ENCODE peak calls at places on chromosomes 7 and 10, in eight cellular contexts. One of them, this sample, is unnamed.
A peak's percentile ranks its signal among the peaks of the same experiment; 100 is the strongest.

GRCh38 chr7:120735791-120736190 is 122.2 kb downstream of the TSPAN12 start:
- DNase-seq in HFF-Myc: no peak
- DNase-seq in fibroblast of villous mesenchyme: peak; percentile 48
- DNase-seq in Peyer's patch: no peak
- DNase-seq in fibroblast of the aortic adventitia: peak; percentile 36
- DNase-seq in IMR-90: peak; percentile 72
- DNase-seq in AG04450: no peak
- DNase-seq in neural progenitor cell: no peak
- DNase-seq in this sample: no peak

GRCh38 chr7:133545613-133546012 is 292.7 kb downstream of the EXOC4 start:
- DNase-seq in HFF-Myc: no peak
- DNase-seq in fibroblast of villous mesenchyme: peak; percentile 26
- DNase-seq in Peyer's patch: no peak
- DNase-seq in fibroblast of the aortic adventitia: peak; percentile 69
- DNase-seq in IMR-90: peak; percentile 58
- DNase-seq in AG04450: peak; percentile 10
- DNase-seq in neural progenitor cell: no peak
- DNase-seq in this sample: no peak

GRCh38 chr7:137846588-137847417 is at the start of gene DGKI:
- DNase-seq in HFF-Myc: no peak
- DNase-seq in fibroblast of villous mesenchyme: no peak
- DNase-seq in Peyer's patch: no peak
- DNase-seq in fibroblast of the aortic adventitia: no peak
- DNase-seq in IMR-90: no peak
- DNase-seq in AG04450: no peak
- DNase-seq in neural progenitor cell: peak; percentile 82
- DNase-seq in this sample: no peak

GRCh38 chr10:93548376-93549071 is 17.9 kb upstream of the FFAR4 start:
- DNase-seq in HFF-Myc: no peak
- DNase-seq in fibroblast of villous mesenchyme: peak; percentile 11
- DNase-seq in Peyer's patch: no peak
- DNase-seq in fibroblast of the aortic adventitia: peak; percentile 23
- DNase-seq in IMR-90: peak; percentile 75
- DNase-seq in AG04450: no peak
- DNase-seq in neural progenitor cell: no peak
- DNase-seq in this sample: no peak

GRCh38 chr7:128030999-128031681 is at the start of gene LRRC4:
- DNase-seq in HFF-Myc: no peak
- DNase-seq in fibroblast of villous mesenchyme: peak; percentile 52
- DNase-seq in Peyer's patch: peak; percentile 18
- DNase-seq in fibroblast of the aortic adventitia: peak; percentile 32
- DNase-seq in IMR-90: peak; percentile 43
- DNase-seq in AG04450: no peak
- DNase-seq in neural progenitor cell: peak; percentile 85
- DNase-seq in this sample: no peak

GRCh38 chr7:20777377-20778062 is 9.2 kb downstream of the SP8 start:
- DNase-seq in HFF-Myc: no peak
- DNase-seq in fibroblast of villous mesenchyme: no peak
- DNase-seq in Peyer's patch: no peak
- DNase-seq in fibroblast of the aortic adventitia: no peak
- DNase-seq in IMR-90: no peak
- DNase-seq in AG04450: no peak
- DNase-seq in neural progenitor cell: no peak
- DNase-seq in this sample: no peak

GRCh38 chr10:29259498-29259897 is 29.4 kb upstream of the LYZL1 start:
- DNase-seq in HFF-Myc: no peak
- DNase-seq in fibroblast of villous mesenchyme: no peak
- DNase-seq in Peyer's patch: no peak
- DNase-seq in fibroblast of the aortic adventitia: no peak
- DNase-seq in IMR-90: no peak
- DNase-seq in AG04450: no peak
- DNase-seq in neural progenitor cell: no peak
- DNase-seq in this sample: no peak

GRCh38 chr10:84447701-84448400 is 119.5 kb downstream of the CCSER2 start:
- DNase-seq in HFF-Myc: no peak
- DNase-seq in fibroblast of villous mesenchyme: no peak
- DNase-seq in Peyer's patch: no peak
- DNase-seq in fibroblast of the aortic adventitia: no peak
- DNase-seq in IMR-90: no peak
- DNase-seq in AG04450: no peak
- DNase-seq in neural progenitor cell: peak; percentile 11
- DNase-seq in this sample: no peak

GRCh38 chr10:103849880-103850571 is 5.3 kb downstream of the SH3PXD2A start:
- DNase-seq in HFF-Myc: no peak
- DNase-seq in fibroblast of villous mesenchyme: peak; percentile 72
- DNase-seq in Peyer's patch: no peak
- DNase-seq in fibroblast of the aortic adventitia: peak; percentile 86
- DNase-seq in IMR-90: peak; percentile 93
- DNase-seq in AG04450: no peak
- DNase-seq in neural progenitor cell: no peak
- DNase-seq in this sample: no peak

GRCh38 chr10:24201503-24202180 is 7.3 kb upstream of the KIAA1217 start:
- DNase-seq in HFF-Myc: no peak
- DNase-seq in fibroblast of villous mesenchyme: no peak
- DNase-seq in Peyer's patch: no peak
- DNase-seq in fibroblast of the aortic adventitia: no peak
- DNase-seq in IMR-90: no peak
- DNase-seq in AG04450: no peak
- DNase-seq in neural progenitor cell: peak; percentile 47
- DNase-seq in this sample: no peak

GRCh38 chr10:49614242-49615198 is 683 bp downstream of the CHAT start:
- DNase-seq in HFF-Myc: no peak
- DNase-seq in fibroblast of villous mesenchyme: no peak
- DNase-seq in Peyer's patch: no peak
- DNase-seq in fibroblast of the aortic adventitia: no peak
- DNase-seq in IMR-90: no peak
- DNase-seq in AG04450: no peak
- DNase-seq in neural progenitor cell: peak; percentile 27
- DNase-seq in this sample: no peak

GRCh38 chr7:95479992-95480624 is 5.6 kb upstream of the ASB4 start:
- DNase-seq in HFF-Myc: no peak
- DNase-seq in fibroblast of villous mesenchyme: no peak
- DNase-seq in Peyer's patch: no peak
- DNase-seq in fibroblast of the aortic adventitia: no peak
- DNase-seq in IMR-90: no peak
- DNase-seq in AG04450: no peak
- DNase-seq in neural progenitor cell: no peak
- DNase-seq in this sample: no peak

GRCh38 chr7:87359366-87359765 is 13.9 kb downstream of the CROT start:
- DNase-seq in HFF-Myc: no peak
- DNase-seq in fibroblast of villous mesenchyme: no peak
- DNase-seq in Peyer's patch: no peak
- DNase-seq in fibroblast of the aortic adventitia: peak; percentile 62
- DNase-seq in IMR-90: peak; percentile 59
- DNase-seq in AG04450: no peak
- DNase-seq in neural progenitor cell: no peak
- DNase-seq in this sample: no peak

GRCh38 chr10:49649294-49649693 is 30.2 kb upstream of the C10orf53 start:
- DNase-seq in HFF-Myc: no peak
- DNase-seq in fibroblast of villous mesenchyme: no peak
- DNase-seq in Peyer's patch: no peak
- DNase-seq in fibroblast of the aortic adventitia: no peak
- DNase-seq in IMR-90: no peak
- DNase-seq in AG04450: no peak
- DNase-seq in neural progenitor cell: peak; percentile 28
- DNase-seq in this sample: no peak

GRCh38 chr10:132918617-132919373 is 23.6 kb downstream of the CFAP46 start:
- DNase-seq in HFF-Myc: no peak
- DNase-seq in fibroblast of villous mesenchyme: no peak
- DNase-seq in Peyer's patch: no peak
- DNase-seq in fibroblast of the aortic adventitia: no peak
- DNase-seq in IMR-90: no peak
- DNase-seq in AG04450: no peak
- DNase-seq in neural progenitor cell: no peak
- DNase-seq in this sample: no peak

GRCh38 chr7:1234049-1234691 is 1.5 kb downstream of the UNCX start:
- DNase-seq in HFF-Myc: no peak
- DNase-seq in fibroblast of villous mesenchyme: no peak
- DNase-seq in Peyer's patch: no peak
- DNase-seq in fibroblast of the aortic adventitia: no peak
- DNase-seq in IMR-90: no peak
- DNase-seq in AG04450: no peak
- DNase-seq in neural progenitor cell: peak; percentile 29
- DNase-seq in this sample: no peak

GRCh38 chr7:114298011-114298410 is 116.6 kb upstream of the FOXP2 start:
- DNase-seq in HFF-Myc: no peak
- DNase-seq in fibroblast of villous mesenchyme: no peak
- DNase-seq in Peyer's patch: no peak
- DNase-seq in fibroblast of the aortic adventitia: no peak
- DNase-seq in IMR-90: no peak
- DNase-seq in AG04450: no peak
- DNase-seq in neural progenitor cell: no peak
- DNase-seq in this sample: no peak

GRCh38 chr7:70420263-70420662 is 711.7 kb upstream of the GALNT17 start:
- DNase-seq in HFF-Myc: no peak
- DNase-seq in fibroblast of villous mesenchyme: no peak
- DNase-seq in Peyer's patch: no peak
- DNase-seq in fibroblast of the aortic adventitia: no peak
- DNase-seq in IMR-90: no peak
- DNase-seq in AG04450: no peak
- DNase-seq in neural progenitor cell: peak; percentile 31
- DNase-seq in this sample: no peak

GRCh38 chr10:66827353-66827752 is 98.5 kb upstream of the LRRTM3 start:
- DNase-seq in HFF-Myc: peak; percentile 19
- DNase-seq in fibroblast of villous mesenchyme: peak; percentile 18
- DNase-seq in Peyer's patch: no peak
- DNase-seq in fibroblast of the aortic adventitia: peak; percentile 65
- DNase-seq in IMR-90: peak; percentile 74
- DNase-seq in AG04450: no peak
- DNase-seq in neural progenitor cell: no peak
- DNase-seq in this sample: peak; percentile 13

GRCh38 chr7:83271212-83272099 is 108.8 kb upstream of the PCLO start:
- DNase-seq in HFF-Myc: no peak
- DNase-seq in fibroblast of villous mesenchyme: peak; percentile 33
- DNase-seq in Peyer's patch: no peak
- DNase-seq in fibroblast of the aortic adventitia: peak; percentile 42
- DNase-seq in IMR-90: peak; percentile 19
- DNase-seq in AG04450: peak; percentile 1
- DNase-seq in neural progenitor cell: peak; percentile 53
- DNase-seq in this sample: no peak

DNA sequence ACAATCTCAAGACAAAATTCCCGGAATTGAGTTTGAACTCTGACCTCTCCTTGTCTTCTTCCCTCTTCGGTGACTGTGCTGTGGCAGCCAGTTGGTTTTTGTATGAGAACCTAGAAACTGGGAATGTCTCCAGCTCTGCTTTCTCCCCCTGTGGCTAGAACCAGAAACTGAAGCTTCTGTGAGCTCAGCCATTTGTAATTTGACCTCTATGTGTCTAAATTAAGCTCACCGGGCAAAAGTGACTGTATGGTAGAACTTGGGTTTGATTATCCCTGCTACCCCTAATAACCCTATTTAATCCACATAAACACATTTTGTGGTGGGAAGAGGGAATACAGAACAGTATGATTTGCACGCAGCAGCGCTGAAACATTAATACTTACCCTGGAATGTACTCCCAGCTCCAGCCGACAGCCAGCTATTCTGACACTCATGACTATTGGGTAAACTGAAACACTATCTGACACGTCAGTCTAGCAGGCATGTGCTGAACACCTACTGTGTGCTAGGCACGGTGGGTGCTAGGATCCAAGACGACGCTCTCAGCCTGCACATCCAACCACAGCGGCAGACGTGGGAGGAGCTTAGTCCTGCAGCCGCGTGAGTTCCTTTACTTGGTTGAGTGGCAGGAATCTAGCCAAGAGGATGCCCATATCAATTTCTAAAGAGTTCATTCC is 324.8 kb downstream of the SFMBT2 start:
- DNase-seq in HFF-Myc: no peak
- DNase-seq in fibroblast of villous mesenchyme: peak; percentile 65
- DNase-seq in Peyer's patch: no peak
- DNase-seq in fibroblast of the aortic adventitia: peak; percentile 17
- DNase-seq in IMR-90: peak; percentile 72
- DNase-seq in AG04450: no peak
- DNase-seq in neural progenitor cell: peak; percentile 51
- DNase-seq in this sample: no peak
- TF ChIP-seq CTCF in HFF-Myc: no peak
- TF ChIP-seq CTCF in fibroblast of villous mesenchyme: peak; percentile 15
- TF ChIP-seq CTCF in Peyer's patch: no peak
- TF ChIP-seq CTCF in fibroblast of the aortic adventitia: no peak
- TF ChIP-seq CTCF in IMR-90: peak; percentile 3
- TF ChIP-seq CTCF in AG04450: peak; percentile 32
- TF ChIP-seq CTCF in neural progenitor cell: peak; percentile 25
- TF ChIP-seq CTCF in this sample: no peak

GRCh38 chr10:71694567-71694968 is 25.0 kb downstream of the C10orf105 start:
- DNase-seq in HFF-Myc: no peak
- DNase-seq in fibroblast of villous mesenchyme: no peak
- DNase-seq in Peyer's patch: peak; percentile 83
- DNase-seq in fibroblast of the aortic adventitia: no peak
- DNase-seq in IMR-90: no peak
- DNase-seq in AG04450: no peak
- DNase-seq in neural progenitor cell: no peak
- DNase-seq in this sample: no peak
- H3K4me3 ChIP-seq in HFF-Myc: no peak overlapping the region
- H3K4me3 ChIP-seq in fibroblast of villous mesenchyme: no peak overlapping the region
- H3K4me3 ChIP-seq in Peyer's patch: no peak overlapping the region
- H3K4me3 ChIP-seq in fibroblast of the aortic adventitia: no peak overlapping the region
- H3K4me3 ChIP-seq in IMR-90: no peak overlapping the region
- H3K4me3 ChIP-seq in AG04450: no peak overlapping the region
- H3K4me3 ChIP-seq in neural progenitor cell: no peak overlapping the region
- H3K4me3 ChIP-seq in this sample: no peak overlapping the region

GRCh38 chr10:91758303-91759146 is 39.7 kb upstream of the TNKS2 start:
- DNase-seq in HFF-Myc: peak; percentile 29
- DNase-seq in fibroblast of villous mesenchyme: peak; percentile 70
- DNase-seq in Peyer's patch: no peak
- DNase-seq in fibroblast of the aortic adventitia: peak; percentile 81
- DNase-seq in IMR-90: peak; percentile 75
- DNase-seq in AG04450: peak; percentile 13
- DNase-seq in neural progenitor cell: peak; percentile 54
- DNase-seq in this sample: peak; percentile 18
- TF ChIP-seq CTCF in HFF-Myc: peak; percentile 31
- TF ChIP-seq CTCF in fibroblast of villous mesenchyme: peak; percentile 52
- TF ChIP-seq CTCF in Peyer's patch: peak; percentile 63
- TF ChIP-seq CTCF in fibroblast of the aortic adventitia: peak; percentile 52
- TF ChIP-seq CTCF in IMR-90: peak; percentile 64
- TF ChIP-seq CTCF in AG04450: peak; percentile 54
- TF ChIP-seq CTCF in neural progenitor cell: peak; percentile 76
- TF ChIP-seq CTCF in this sample: peak; percentile 47

GRCh38 chr7:38385682-38386081 is 112.2 kb upstream of the TARP start:
- DNase-seq in HFF-Myc: no peak
- DNase-seq in fibroblast of villous mesenchyme: no peak
- DNase-seq in Peyer's patch: no peak
- DNase-seq in fibroblast of the aortic adventitia: no peak
- DNase-seq in IMR-90: no peak
- DNase-seq in AG04450: no peak
- DNase-seq in neural progenitor cell: no peak
- DNase-seq in this sample: no peak

GRCh38 chr7:38382627-38383026 is 109.2 kb upstream of the TARP start:
- DNase-seq in HFF-Myc: no peak
- DNase-seq in fibroblast of villous mesenchyme: no peak
- DNase-seq in Peyer's patch: no peak
- DNase-seq in fibroblast of the aortic adventitia: peak; percentile 16
- DNase-seq in IMR-90: peak; percentile 10
- DNase-seq in AG04450: no peak
- DNase-seq in neural progenitor cell: no peak
- DNase-seq in this sample: peak; percentile 32

DNA sequence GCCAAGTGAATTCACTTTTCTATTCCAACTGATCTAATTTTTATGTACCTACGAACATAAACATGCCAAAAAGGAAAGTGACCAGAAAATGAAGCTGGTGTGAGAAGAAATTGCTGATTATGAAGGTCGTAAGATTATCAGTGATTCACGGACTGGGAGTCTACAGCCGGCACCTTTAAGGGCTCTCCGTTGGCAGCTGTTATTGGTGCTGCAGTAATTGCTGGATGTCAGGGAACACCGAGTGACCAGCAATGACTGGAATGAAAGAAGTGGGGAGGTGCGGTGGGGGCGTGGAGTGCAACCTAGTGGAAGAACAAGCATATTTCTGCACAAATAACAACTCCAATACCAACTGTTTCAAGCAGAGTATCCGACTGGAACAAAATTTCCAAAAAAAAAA is 109.8 kb upstream of the TARP start:
- DNase-seq in HFF-Myc: no peak
- DNase-seq in fibroblast of villous mesenchyme: no peak
- DNase-seq in Peyer's patch: no peak
- DNase-seq in fibroblast of the aortic adventitia: no peak
- DNase-seq in IMR-90: no peak
- DNase-seq in AG04450: no peak
- DNase-seq in neural progenitor cell: no peak
- DNase-seq in this sample: no peak
- H3K4me3 ChIP-seq in HFF-Myc: no peak overlapping the region
- H3K4me3 ChIP-seq in fibroblast of villous mesenchyme: no peak overlapping the region
- H3K4me3 ChIP-seq in Peyer's patch: no peak overlapping the region
- H3K4me3 ChIP-seq in fibroblast of the aortic adventitia: no peak overlapping the region
- H3K4me3 ChIP-seq in IMR-90: no peak overlapping the region
- H3K4me3 ChIP-seq in AG04450: no peak overlapping the region
- H3K4me3 ChIP-seq in neural progenitor cell: no peak overlapping the region
- H3K4me3 ChIP-seq in this sample: no peak overlapping the region

This sample was measured in AG09309.